ENCODE peak calls at places on chromosomes 5 and 9, in six cellular contexts. R is omental fat pad, C is NB4, N is neural crest cell, T is foreskin fibroblast, S is WTC11. L is an unnamed sample.

GRCh38 chr5:111070272-111071134 is 1.0 kb upstream of the TSLP start:
- DNase-seq in R (no peak), T (peak; percentile 75), S (peak; percentile 71), C (no peak), N (peak; percentile 38), L (no peak)

GRCh38 chr5:75054110-75054930 is 2.0 kb upstream of the GCNT4 start:
- DNase-seq in R (no peak), C (no peak), T (no peak), N (peak; percentile 25), S (peak; percentile 69), L (peak; percentile 71)

GRCh38 chr5:83199126-83199525 is 121.8 kb downstream of the XRCC4 start:
- DNase-seq in C (no peak), N (no peak), R (no peak), T (peak; percentile 4), S (no peak), L (no peak)

GRCh38 chr5:87457706-87458105 is 45.0 kb upstream of the CCNH start:
- DNase-seq in T (no peak), S (no peak), R (no peak), N (no peak), C (no peak), L (no peak)

GRCh38 chr9:112331676-112331955 is 1.8 kb downstream of the PTBP3 start:
- DNase-seq in C (no peak), N (no peak), R (no peak), S (no peak), T (no peak), L (no peak)

GRCh38 chr5:177440211-177440989 is 6.2 kb upstream of the PRR7 start:
- DNase-seq in S (no peak), N (no peak), C (no peak), T (no peak), R (no peak), L (no peak)

GRCh38 chr5:114419941-114420340 is 58.1 kb downstream of the KCNN2 start:
- DNase-seq in S (no peak), C (no peak), R (no peak), T (peak; percentile 90), N (no peak), L (peak; percentile 85)

GRCh38 chr5:171710451-171711024 is 75.1 kb upstream of the SMIM23 start:
- DNase-seq in T (no peak), C (no peak), S (no peak), N (no peak), R (no peak), L (no peak)

GRCh38 chr9:92726971-92727715 is 37.5 kb downstream of the BICD2 start:
- DNase-seq in R (no peak), S (no peak), C (no peak), T (peak; percentile 35), N (peak; percentile 52), L (peak; percentile 37)

GRCh38 chr5:120446068-120446492 is 18.0 kb upstream of the PRR16 start:
- DNase-seq in N (no peak), C (no peak), T (peak; percentile 94), S (no peak), R (no peak), L (peak; percentile 92)

GRCh38 chr9:134180786-134181647 is 16.7 kb upstream of the RNU6ATAC start:
- DNase-seq in N (no peak), S (no peak), T (no peak), C (no peak), R (no peak), L (no peak)

GRCh38 chr5:141840295-141840812 is 37.9 kb downstream of the PCDH1 start:
- DNase-seq in T (no peak), N (no peak), C (no peak), S (no peak), R (no peak), L (no peak)

DNA sequence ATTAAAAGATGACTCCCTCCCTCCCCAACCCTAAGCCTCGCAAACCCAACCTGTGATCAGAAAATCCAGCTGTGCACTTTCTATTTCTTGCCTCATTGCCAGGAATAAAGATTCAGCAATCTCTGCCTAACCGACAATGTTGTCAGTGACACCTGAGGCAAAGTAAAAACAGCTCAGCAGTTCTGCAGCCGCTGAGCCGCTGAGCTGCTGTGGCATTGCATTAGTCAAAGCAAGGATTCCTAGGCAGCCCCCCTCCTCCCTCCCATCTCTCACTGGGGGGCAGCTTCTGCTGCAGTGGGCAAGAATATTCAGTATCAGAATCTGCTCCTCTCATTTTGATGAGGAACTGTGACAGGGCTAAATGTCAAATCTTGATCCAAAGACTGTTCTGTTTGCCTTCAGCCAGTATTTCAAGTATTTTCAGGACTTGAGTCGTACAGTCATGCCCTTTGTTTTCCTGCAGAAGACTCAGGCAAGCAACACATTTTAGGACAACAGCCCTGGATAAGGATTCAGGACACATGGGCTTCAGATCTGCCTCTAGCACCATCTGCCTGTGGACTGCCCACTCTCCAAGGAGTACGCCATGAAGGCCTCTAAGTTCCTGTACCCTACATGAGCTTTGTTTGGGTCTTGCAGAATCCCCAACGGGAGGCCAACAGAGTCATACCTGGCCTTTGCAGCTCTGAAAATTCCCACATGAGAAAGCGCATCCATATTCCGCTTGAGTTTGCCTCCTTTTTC is 41.1 kb upstream of the DAP start:
- DNase-seq in C (peak; percentile 11), N (no peak), S (peak; percentile 19), T (peak; percentile 4), R (no peak), L (no peak)
- TF ChIP-seq CTCF in C (no peak), N (no peak), S (no peak), T (no peak), R (no peak), L (no peak)

DNA sequence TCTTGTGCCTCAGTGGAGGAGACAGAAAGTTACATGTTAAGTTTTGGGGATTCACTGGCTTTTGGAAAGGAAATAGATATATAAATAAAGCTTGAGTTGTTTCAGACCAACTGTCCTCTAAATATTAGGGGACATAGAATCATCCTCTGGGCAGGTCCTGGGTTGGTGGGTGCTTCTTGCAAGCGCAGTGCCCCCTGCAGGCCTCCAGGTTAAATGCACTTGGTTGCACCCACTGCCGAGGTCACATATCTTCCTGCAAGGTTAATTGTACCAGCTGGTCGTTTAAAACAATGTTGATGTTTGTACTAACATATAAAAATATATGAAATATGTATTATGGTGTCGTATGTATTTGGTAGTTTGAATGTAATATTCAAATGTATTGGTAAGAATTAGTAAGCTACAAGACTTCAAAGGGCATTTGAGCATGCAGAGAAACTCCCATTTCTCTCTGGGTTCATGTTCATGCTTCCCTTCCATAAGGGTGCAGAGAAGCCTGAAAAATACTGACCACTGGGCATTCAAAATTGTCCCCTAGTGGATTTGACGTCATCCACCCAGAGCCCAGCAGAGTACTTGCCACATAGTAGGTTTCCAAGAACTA is 87.0 kb downstream of the ZNF618 start:
- DNase-seq in C (peak; percentile 70), R (no peak), S (peak; percentile 78), T (peak; percentile 76), N (peak; percentile 28), L (peak; percentile 71)
- TF ChIP-seq CTCF in C (peak; percentile 73), R (no peak), S (peak; percentile 82), T (peak; percentile 73), N (peak; percentile 68), L (peak; percentile 73)

DNA sequence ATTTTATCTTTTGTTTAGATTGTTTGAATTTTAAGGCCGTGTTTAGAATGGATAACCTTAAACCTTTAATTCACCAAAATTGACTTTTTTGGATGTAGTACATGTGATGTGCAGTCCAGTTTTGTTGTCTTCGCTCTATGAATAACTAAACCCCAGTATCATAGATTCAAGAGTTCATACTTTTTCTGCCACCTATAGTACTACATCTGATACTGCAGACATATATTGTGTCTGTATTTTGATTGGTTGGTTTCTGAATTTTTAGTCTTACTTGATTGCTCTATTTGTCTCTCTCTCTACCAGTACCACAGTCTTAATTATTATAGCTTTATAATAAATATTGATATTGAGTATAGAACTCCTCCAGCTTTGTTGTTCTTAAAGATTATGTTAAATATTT is 58.1 kb downstream of the PPIP5K2 start:
- DNase-seq in R (no peak), C (peak; percentile 1), T (no peak), S (no peak), N (no peak), L (peak; percentile 1)
- TF ChIP-seq CTCF in R (no peak), C (no peak), T (no peak), S (no peak), N (peak; percentile 41), L (no peak)

GRCh38 chr9:131477367-131477766 is 25.4 kb upstream of the POMT1 start:
- DNase-seq in R (no peak), C (no peak), N (no peak), S (no peak), T (no peak), L (no peak)

GRCh38 chr9:131478911-131479310 is 23.8 kb upstream of the POMT1 start:
- DNase-seq in C (no peak), T (no peak), S (no peak), R (no peak), N (no peak), L (no peak)

GRCh38 chr9:131476777-131477345 is 25.9 kb upstream of the POMT1 start:
- DNase-seq in R (no peak), T (no peak), S (no peak), C (no peak), N (no peak), L (no peak)

GRCh38 chr9:131477816-131478419 is 24.8 kb upstream of the POMT1 start:
- DNase-seq in C (no peak), R (no peak), N (no peak), T (no peak), S (no peak), L (no peak)

GRCh38 chr9:131478421-131478868 is 24.3 kb upstream of the POMT1 start:
- DNase-seq in R (no peak), T (peak; percentile 50), S (peak; percentile 83), C (peak; percentile 40), N (peak; percentile 59), L (peak; percentile 18)
- TF ChIP-seq CTCF in R (no peak), T (peak; percentile 39), S (peak; percentile 72), C (peak; percentile 31), N (peak; percentile 63), L (no peak)

DNA sequence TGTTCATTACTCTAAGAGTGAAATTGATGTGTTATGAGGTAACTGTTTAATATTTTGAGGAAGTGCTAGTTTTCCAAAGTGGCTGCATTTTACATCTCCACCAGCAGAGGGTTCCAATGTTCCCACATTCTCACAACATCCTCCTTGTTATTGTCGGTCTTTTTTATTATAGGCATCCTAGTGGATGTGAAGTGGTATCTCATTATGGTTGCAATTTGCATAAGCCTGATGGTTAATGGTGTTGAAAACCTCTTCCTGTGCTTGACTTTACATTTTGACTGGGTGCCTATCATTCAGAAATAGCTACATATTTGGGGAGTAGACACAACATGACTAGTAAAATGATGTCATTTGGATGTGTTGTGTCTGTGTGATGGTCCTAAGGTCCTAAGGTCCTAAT is 143.6 kb downstream of the MRPS30 start:
- DNase-seq in N (no peak), R (no peak), S (peak; percentile 19), C (peak; percentile 66), T (peak; percentile 2), L (peak; percentile 20)
- TF ChIP-seq CTCF in N (peak; percentile 77), R (no peak), S (peak; percentile 56), C (peak; percentile 69), T (peak; percentile 53), L (peak; percentile 70)

GRCh38 chr9:37511006-37511714 is 25.4 kb downstream of the POLR1E start:
- DNase-seq in R (no peak), N (no peak), S (peak; percentile 74), T (peak; percentile 32), C (peak; percentile 22), L (no peak)
- TF ChIP-seq CTCF in R (no peak), N (peak; percentile 17), S (no peak), T (no peak), C (no peak), L (no peak)